ENCODE peak calls at places on chromosomes 13 and 19, in six cellular contexts. N is stomach, M is lower lobe of right lung, Z is left lung, A is fibroblast of lung, O is cardiac muscle cell. K is an unnamed sample. For H3K36me3 and H3K4me1, the result is how much of the 10 kb centered on the place peaks cover.

GRCh38 chr13:62113145-62113544 is 697.5 kb upstream of the PCDH20 start:
- DNase-seq in N (no peak), M (no peak), Z (no peak), A (peak), O (no peak), K (no peak)

GRCh38 chr19:18292810-18293641 is 11.6 kb upstream of the JUND start:
- DNase-seq in N (peak), M (peak), Z (peak), A (peak), O (peak), K (peak)

GRCh38 chr13:80336335-80336734 is 4.6 kb downstream of the SPRY2 start:
- DNase-seq in N (no peak), M (no peak), Z (no peak), A (peak), O (no peak), K (no peak)

GRCh38 chr19:33431986-33432385 is 58.5 kb downstream of the CEBPG start:
- DNase-seq in N (no peak), M (peak), Z (peak), A (no peak), O (no peak), K (peak)

GRCh38 chr13:32164622-32165268 is 133.2 kb downstream of the FRY start:
- DNase-seq in N (no peak), M (no peak), Z (no peak), A (peak), O (peak), K (no peak)

GRCh38 chr13:61766667-61767058 is 351.0 kb upstream of the PCDH20 start:
- DNase-seq in N (no peak), M (no peak), Z (no peak), A (no peak), O (no peak), K (no peak)

GRCh38 chr19:28727133-28727834 is 485.7 kb downstream of the UQCRFS1 start:
- DNase-seq in N (no peak), M (no peak), Z (no peak), A (peak), O (peak), K (peak)

GRCh38 chr19:55096061-55096701 is 20.5 kb downstream of the EPS8L1 start:
- DNase-seq in N (no peak), M (no peak), Z (no peak), A (no peak), O (no peak), K (no peak)

GRCh38 chr19:15449620-15450527 is at the start of gene WIZ:
- DNase-seq in N (peak), M (peak), Z (peak), A (peak), O (peak), K (peak)

GRCh38 chr13:45303866-45304265 is 37.1 kb downstream of the TPT1 start:
- DNase-seq in N (no peak), M (no peak), Z (no peak), A (no peak), O (no peak), K (no peak)

GRCh38 chr13:39210961-39211534 is 172.8 kb downstream of the NHLRC3 start:
- DNase-seq in N (no peak), M (no peak), Z (no peak), A (no peak), O (no peak), K (no peak)

GRCh38 chr13:78657699-78658629 is 991 bp downstream of the OBI1 start:
- DNase-seq in N (no peak), M (no peak), Z (no peak), A (peak), O (peak), K (no peak)

GRCh38 chr19:30204721-30205120 is 167.5 kb upstream of the ZNF536 start:
- DNase-seq in N (no peak), M (no peak), Z (no peak), A (no peak), O (no peak), K (no peak)

GRCh38 chr13:107441279-107441678 is 774.1 kb downstream of the LIG4 start:
- DNase-seq in N (no peak), M (no peak), Z (no peak), A (peak), O (no peak), K (no peak)

GRCh38 chr13:75481176-75482069 is 546 bp downstream of the TBC1D4 start:
- DNase-seq in N (peak), M (peak), Z (peak), A (peak), O (peak), K (peak)

GRCh38 chr19:57141699-57142098 is 3.3 kb downstream of the ZIM3 start:
- DNase-seq in N (no peak), M (no peak), Z (no peak), A (no peak), O (no peak), K (no peak)

GRCh38 chr19:21912654-21913053 is 76.7 kb upstream of the ZNF43 start:
- DNase-seq in N (no peak), M (no peak), Z (no peak), A (no peak), O (no peak), K (no peak)

GRCh38 chr19:10537668-10538067 is 6.0 kb upstream of the ATG4D start:
- DNase-seq in N (no peak), M (no peak), Z (no peak), A (no peak), O (no peak), K (no peak)

GRCh38 chr13:52832268-52832667 is 16.2 kb downstream of the PCDH8 start:
- DNase-seq in N (no peak), M (no peak), Z (no peak), A (no peak), O (peak), K (no peak)

GRCh38 chr13:39836038-39836437 is 180.6 kb downstream of the COG6 start:
- DNase-seq in N (no peak), M (no peak), Z (no peak), A (no peak), O (no peak), K (no peak)

GRCh38 chr13:30156270-30156669 is 151.1 kb downstream of the KATNAL1 start:
- DNase-seq in N (no peak), M (no peak), Z (no peak), A (no peak), O (no peak), K (no peak)

GRCh38 chr19:35395762-35396199 is 24.9 kb downstream of the GPR42 start:
- DNase-seq in N (peak), M (no peak), Z (no peak), A (no peak), O (peak), K (no peak)

GRCh38 chr13:33493672-33494365 is 208.3 kb upstream of the STARD13 start:
- DNase-seq in N (no peak), M (no peak), Z (no peak), A (no peak), O (no peak), K (no peak)

GRCh38 chr13:114319441-114319871 is 5.2 kb downstream of the CHAMP1 start:
- DNase-seq in N (no peak), M (no peak), Z (no peak), A (peak), O (no peak), K (no peak)

GRCh38 chr13:111860161-111860560 is 206.8 kb upstream of the SOX1 start:
- DNase-seq in N (no peak), M (no peak), Z (no peak), A (no peak), O (peak), K (no peak)

GRCh38 chr13:97391201-97391600 is 42.8 kb upstream of the RAP2A start:
- DNase-seq in N (no peak), M (no peak), Z (no peak), A (no peak), O (no peak), K (no peak)

GRCh38 chr13:20566424-20566916 is 487 bp upstream of the IFT88 start:
- DNase-seq in N (no peak), M (no peak), Z (no peak), A (peak), O (no peak), K (no peak)

GRCh38 chr13:51729853-51730553 is 74.0 kb downstream of the DHRS12 start:
- DNase-seq in N (no peak), M (no peak), Z (no peak), A (peak), O (no peak), K (peak)

GRCh38 chr19:47813304-47813994 is 8.3 kb upstream of the CRX start:
- DNase-seq in N (peak), M (peak), Z (peak), A (peak), O (peak), K (peak)

GRCh38 chr13:33910267-33910666 is 92.3 kb downstream of the RFC3 start:
- DNase-seq in N (no peak), M (no peak), Z (no peak), A (no peak), O (no peak), K (no peak)

GRCh38 chr19:5307655-5308054 is 33.0 kb downstream of the PTPRS start:
- DNase-seq in N (no peak), M (no peak), Z (no peak), A (no peak), O (no peak), K (no peak)

GRCh38 chr19:5309438-5310204 is 31.0 kb downstream of the PTPRS start:
- DNase-seq in N (no peak), M (no peak), Z (no peak), A (peak), O (no peak), K (no peak)

GRCh38 chr19:5306531-5306930 is 34.1 kb downstream of the PTPRS start:
- DNase-seq in N (no peak), M (no peak), Z (no peak), A (no peak), O (no peak), K (no peak)

GRCh38 chr19:5312058-5312457 is 28.6 kb downstream of the PTPRS start:
- DNase-seq in N (no peak), M (no peak), Z (no peak), A (no peak), O (no peak), K (no peak)

GRCh38 chr19:5308471-5309437 is 31.9 kb downstream of the PTPRS start:
- DNase-seq in N (peak), M (no peak), Z (peak), A (peak), O (no peak), K (peak)
- H3K27ac ChIP-seq in N (peak), M (peak), Z (peak), A (peak), O (no peak), K (peak)

GRCh38 chr19:40265055-40265762 is 19.9 kb downstream of the AKT2 start:
- DNase-seq in N (no peak), M (peak), Z (no peak), A (no peak), O (no peak), K (peak)

GRCh38 chr19:40263440-40264313 is 21.5 kb downstream of the AKT2 start:
- DNase-seq in N (no peak), M (no peak), Z (no peak), A (no peak), O (no peak), K (no peak)

GRCh38 chr19:40266111-40266510 is 19.0 kb downstream of the AKT2 start:
- DNase-seq in N (no peak), M (peak), Z (no peak), A (no peak), O (no peak), K (no peak)

GRCh38 chr19:40265763-40266099 is 19.4 kb downstream of the AKT2 start:
- DNase-seq in N (no peak), M (no peak), Z (no peak), A (no peak), O (no peak), K (no peak)

GRCh38 chr19:40264314-40265054 is 20.7 kb downstream of the AKT2 start:
- DNase-seq in N (no peak), M (peak), Z (no peak), A (no peak), O (no peak), K (no peak)
- H3K36me3 ChIP-seq in N (under half), M (under half), Z (under half), A (under half), O (under half), K (under half)

GRCh38 chr13:110323986-110324749 is 17.1 kb downstream of the COL4A2 start:
- DNase-seq in N (no peak), M (no peak), Z (no peak), A (no peak), O (no peak), K (no peak)
- H3K4me1 ChIP-seq in N (half or more), M (half or more), Z (under half), A (under half), O (under half), K (under half)

DNA sequence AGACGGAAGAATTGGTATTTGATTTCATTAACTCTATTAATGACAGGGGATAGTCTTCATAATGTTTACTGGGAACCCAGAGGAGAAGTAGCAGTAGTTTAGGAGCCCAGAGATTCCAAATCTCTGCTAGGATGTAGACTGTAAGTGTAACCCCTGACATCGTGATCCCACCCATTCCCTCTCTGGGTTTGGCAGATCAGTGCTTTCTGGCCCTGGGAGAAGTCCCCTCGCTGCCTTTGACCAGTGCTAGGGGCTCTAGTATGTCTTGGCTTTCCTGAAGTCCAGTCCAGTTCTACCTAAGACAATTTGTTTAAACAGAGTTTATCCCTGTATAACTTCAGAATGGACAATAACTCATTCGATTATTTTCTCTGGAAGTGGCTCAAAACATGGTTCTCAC is 11.6 kb downstream of the KLF5 start:
- DNase-seq in N (no peak), M (no peak), Z (no peak), A (no peak), O (no peak), K (no peak)
- H3K27ac ChIP-seq in N (peak), M (no peak), Z (peak), A (no peak), O (no peak), K (no peak)